ENCODE peak calls at places on chromosomes 13 and 19, in five cellular contexts. Z is AG10803, F is AG04450, G is H9, L is body of pancreas. O is an unnamed sample.

GRCh38 chr13:111549464-111549863 is 229.0 kb downstream of the TEX29 start:
- DNase-seq in G (no peak), F (no peak), L (peak; percentile 82), Z (no peak), O (no peak)

GRCh38 chr13:46278474-46278873 is 66.7 kb downstream of the LRRC63 start:
- DNase-seq in F (no peak), G (peak; percentile 47), L (no peak), Z (no peak), O (no peak)

GRCh38 chr19:17530586-17530985 is 19.1 kb downstream of the PGLS start:
- DNase-seq in L (no peak), F (no peak), Z (no peak), G (peak; percentile 89), O (no peak)

GRCh38 chr19:6654347-6655310 is 15.3 kb downstream of the TNFSF14 start:
- DNase-seq in F (no peak), Z (no peak), L (no peak), G (no peak), O (no peak)

GRCh38 chr19:38289955-38290354 is 14.1 kb upstream of the C19orf33 start:
- DNase-seq in Z (no peak), G (no peak), F (no peak), L (no peak), O (no peak)

GRCh38 chr19:32464279-32464678 is 58.7 kb downstream of the DPY19L3 start:
- DNase-seq in L (no peak), F (no peak), G (no peak), Z (peak; percentile 23), O (no peak)

GRCh38 chr19:4537953-4538600 is 1.8 kb downstream of the LRG1 start:
- DNase-seq in Z (no peak), L (no peak), F (no peak), G (peak; percentile 64), O (no peak)

GRCh38 chr13:43448605-43449004 is 338.2 kb downstream of the ENOX1 start:
- DNase-seq in F (no peak), G (no peak), L (no peak), Z (no peak), O (no peak)

GRCh38 chr13:99356216-99357089 is 49.3 kb upstream of the GPR183 start:
- DNase-seq in F (peak; percentile 39), L (peak; percentile 56), G (no peak), Z (peak; percentile 76), O (no peak)

GRCh38 chr19:49749771-49750170 is 13.3 kb downstream of the TSKS start:
- DNase-seq in F (no peak), G (no peak), Z (no peak), L (no peak), O (no peak)

GRCh38 chr19:8697671-8698432 is 743 bp downstream of the ACTL9 start:
- DNase-seq in L (no peak), G (peak; percentile 76), Z (no peak), F (no peak), O (peak; percentile 48)

GRCh38 chr13:108283110-108283509 is 13.6 kb downstream of the TNFSF13B start:
- DNase-seq in L (no peak), Z (peak; percentile 13), F (no peak), G (no peak), O (no peak)
- TF ChIP-seq CTCF in L (no peak), Z (no peak), F (no peak), G (no peak), O (no peak)

GRCh38 chr19:3105641-3106508 is 11.7 kb downstream of the GNA11 start:
- DNase-seq in F (no peak), L (no peak), Z (no peak), G (no peak), O (no peak)
- TF ChIP-seq CTCF in F (no peak), L (no peak), Z (no peak), G (no peak), O (no peak)

DNA sequence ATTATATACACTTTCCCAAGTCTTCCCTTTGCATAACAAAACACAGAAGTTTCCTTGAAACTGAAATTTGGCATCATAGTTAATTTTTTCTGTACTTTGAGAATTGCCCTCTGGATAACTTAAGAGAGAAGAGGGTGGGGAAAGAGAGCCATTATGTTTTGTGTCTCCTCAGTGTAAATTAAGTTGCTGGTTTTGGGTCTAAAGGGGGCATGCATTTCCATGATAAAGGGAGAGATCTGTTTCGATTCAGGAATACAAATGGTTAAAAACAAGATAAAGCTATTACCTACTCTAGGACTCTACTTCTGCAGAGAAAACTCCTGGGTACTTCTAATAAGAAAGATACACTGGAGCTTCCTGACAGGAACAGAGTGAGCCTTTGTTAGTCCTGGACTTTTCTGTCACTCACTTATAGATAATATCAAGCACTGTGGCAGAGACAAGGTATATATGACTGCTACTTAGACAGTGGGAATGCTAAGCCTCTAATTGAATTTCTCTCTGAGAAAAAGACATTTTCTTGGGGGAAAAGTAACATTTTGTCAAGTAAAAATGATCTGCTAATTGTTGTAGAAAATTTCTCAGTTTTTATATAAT is 142.8 kb upstream of the PCDH9 start:
- DNase-seq in L (no peak), Z (no peak), F (no peak), G (no peak), O (no peak)
- TF ChIP-seq CTCF in L (no peak), Z (no peak), F (no peak), G (no peak), O (no peak)

GRCh38 chr19:27775395-27775794 is 1437.6 kb downstream of the UQCRFS1 start:
- DNase-seq in L (no peak), Z (no peak), G (peak; percentile 16), F (no peak), O (no peak)
- TF ChIP-seq CTCF in L (no peak), Z (peak; percentile 16), G (no peak), F (no peak), O (no peak)

O was measured in glutamatergic neuron.